ENCODE peak calls at places on chromosomes 12 and 14, in four cellular contexts. One of them, this sample, is unnamed.
A peak's percentile ranks its signal among the peaks of the same experiment; 100 is the strongest.

GRCh38 chr14:78705989-78706388 is 535.8 kb downstream of the NRXN3 start:
- DNase-seq in IMR-90: no peak
- DNase-seq in tibial nerve: no peak
- DNase-seq in stomach: no peak
- DNase-seq in this sample: no peak

GRCh38 chr12:48002179-48002601 is 2.1 kb downstream of the COL2A1 start:
- DNase-seq in IMR-90: no peak
- DNase-seq in tibial nerve: no peak
- DNase-seq in stomach: no peak
- DNase-seq in this sample: no peak

GRCh38 chr12:71556881-71557280 is 106.8 kb downstream of the ZFC3H1 start:
- DNase-seq in IMR-90: peak; percentile 94
- DNase-seq in tibial nerve: no peak
- DNase-seq in stomach: no peak
- DNase-seq in this sample: no peak

GRCh38 chr12:53380797-53381738 is 1.1 kb downstream of the SP1 start:
- DNase-seq in IMR-90: peak; percentile 57
- DNase-seq in tibial nerve: no peak
- DNase-seq in stomach: no peak
- DNase-seq in this sample: no peak

GRCh38 chr12:76653342-76653741 is 93.8 kb upstream of the OSBPL8 start:
- DNase-seq in IMR-90: no peak
- DNase-seq in tibial nerve: no peak
- DNase-seq in stomach: no peak
- DNase-seq in this sample: no peak

GRCh38 chr14:24136684-24137528 is 912 bp downstream of the PSME1 start:
- DNase-seq in IMR-90: no peak
- DNase-seq in tibial nerve: no peak
- DNase-seq in stomach: no peak
- DNase-seq in this sample: no peak

GRCh38 chr14:72739446-72740405 is 154.2 kb downstream of the DPF3 start:
- DNase-seq in IMR-90: no peak
- DNase-seq in tibial nerve: no peak
- DNase-seq in stomach: peak; percentile 9
- DNase-seq in this sample: no peak

GRCh38 chr12:9049520-9050133 is 60.3 kb downstream of the KLRG1 start:
- DNase-seq in IMR-90: peak; percentile 52
- DNase-seq in tibial nerve: no peak
- DNase-seq in stomach: no peak
- DNase-seq in this sample: peak; percentile 16

GRCh38 chr12:124755801-124756148 is 107.9 kb downstream of the SCARB1 start:
- DNase-seq in IMR-90: no peak
- DNase-seq in tibial nerve: no peak
- DNase-seq in stomach: no peak
- DNase-seq in this sample: no peak

GRCh38 chr14:31937730-31938346 is 139.3 kb upstream of the ARHGAP5 start:
- DNase-seq in IMR-90: peak; percentile 86
- DNase-seq in tibial nerve: no peak
- DNase-seq in stomach: peak; percentile 59
- DNase-seq in this sample: peak; percentile 44

GRCh38 chr14:24325963-24326362 is 8.9 kb downstream of the ADCY4 start:
- DNase-seq in IMR-90: no peak
- DNase-seq in tibial nerve: no peak
- DNase-seq in stomach: no peak
- DNase-seq in this sample: no peak

GRCh38 chr12:39919790-39920189 is 186.1 kb downstream of the SLC2A13 start:
- DNase-seq in IMR-90: no peak
- DNase-seq in tibial nerve: no peak
- DNase-seq in stomach: no peak
- DNase-seq in this sample: no peak

GRCh38 chr14:91424813-91425719 is 7.4 kb upstream of the CCDC88C start:
- DNase-seq in IMR-90: no peak
- DNase-seq in tibial nerve: no peak
- DNase-seq in stomach: peak; percentile 53
- DNase-seq in this sample: no peak

GRCh38 chr12:92002195-92002649 is 143.4 kb downstream of the BTG1 start:
- DNase-seq in IMR-90: peak; percentile 34
- DNase-seq in tibial nerve: no peak
- DNase-seq in stomach: no peak
- DNase-seq in this sample: peak; percentile 15

GRCh38 chr12:67344979-67345710 is 76.0 kb downstream of the CAND1 start:
- DNase-seq in IMR-90: no peak
- DNase-seq in tibial nerve: no peak
- DNase-seq in stomach: no peak
- DNase-seq in this sample: no peak

GRCh38 chr14:72104011-72104613 is 171.9 kb downstream of the RGS6 start:
- DNase-seq in IMR-90: no peak
- DNase-seq in tibial nerve: no peak
- DNase-seq in stomach: no peak
- DNase-seq in this sample: peak; percentile 64

GRCh38 chr12:26939192-26939832 is 1.0 kb downstream of the FGFR1OP2 start:
- DNase-seq in IMR-90: peak; percentile 31
- DNase-seq in tibial nerve: no peak
- DNase-seq in stomach: no peak
- DNase-seq in this sample: no peak

GRCh38 chr12:32377344-32378000 is 21.9 kb upstream of the FGD4 start:
- DNase-seq in IMR-90: no peak
- DNase-seq in tibial nerve: no peak
- DNase-seq in stomach: no peak
- DNase-seq in this sample: no peak

GRCh38 chr12:1448321-1448720 is 146.1 kb downstream of the FBXL14 start:
- DNase-seq in IMR-90: peak; percentile 57
- DNase-seq in tibial nerve: no peak
- DNase-seq in stomach: no peak
- DNase-seq in this sample: no peak

GRCh38 chr12:27843714-27844245 is 63.7 kb upstream of the MANSC4 start:
- DNase-seq in IMR-90: peak; percentile 84
- DNase-seq in tibial nerve: no peak
- DNase-seq in stomach: no peak
- DNase-seq in this sample: no peak

GRCh38 chr12:14514946-14515345 is 52.7 kb downstream of the PLBD1 start:
- DNase-seq in IMR-90: no peak
- DNase-seq in tibial nerve: no peak
- DNase-seq in stomach: no peak
- DNase-seq in this sample: no peak

GRCh38 chr14:100110801-100111200 is 45.6 kb downstream of the EVL start:
- DNase-seq in IMR-90: no peak
- DNase-seq in tibial nerve: no peak
- DNase-seq in stomach: no peak
- DNase-seq in this sample: no peak

GRCh38 chr14:75229923-75230792 is 48.5 kb upstream of the FOS start:
- DNase-seq in IMR-90: peak; percentile 34
- DNase-seq in tibial nerve: no peak
- DNase-seq in stomach: peak; percentile 74
- DNase-seq in this sample: peak; percentile 64

GRCh38 chr14:91173867-91174266 is 60.0 kb downstream of the DGLUCY start:
- DNase-seq in IMR-90: no peak
- DNase-seq in tibial nerve: no peak
- DNase-seq in stomach: no peak
- DNase-seq in this sample: no peak

GRCh38 chr12:125690841-125691240 is 625.6 kb downstream of the AACS start:
- DNase-seq in IMR-90: no peak
- DNase-seq in tibial nerve: no peak
- DNase-seq in stomach: no peak
- DNase-seq in this sample: no peak

GRCh38 chr12:11228268-11228879 is 41.1 kb downstream of the PRB3 start:
- DNase-seq in IMR-90: peak; percentile 30
- DNase-seq in tibial nerve: no peak
- DNase-seq in stomach: peak; percentile 35
- DNase-seq in this sample: peak; percentile 20

GRCh38 chr12:95102916-95103671 is 29.7 kb upstream of the NR2C1 start:
- DNase-seq in IMR-90: peak; percentile 94
- DNase-seq in tibial nerve: no peak
- DNase-seq in stomach: no peak
- DNase-seq in this sample: no peak

GRCh38 chr14:65462411-65462810 is 49.9 kb downstream of the FUT8 start:
- DNase-seq in IMR-90: peak; percentile 60
- DNase-seq in tibial nerve: no peak
- DNase-seq in stomach: no peak
- DNase-seq in this sample: no peak

GRCh38 chr14:36952702-36953101 is 219.7 kb downstream of the SLC25A21 start:
- DNase-seq in IMR-90: peak; percentile 53
- DNase-seq in tibial nerve: no peak
- DNase-seq in stomach: no peak
- DNase-seq in this sample: no peak

GRCh38 chr12:25121916-25122315 is 73.0 kb downstream of the DNAI7 start:
- DNase-seq in IMR-90: peak; percentile 55
- DNase-seq in tibial nerve: no peak
- DNase-seq in stomach: no peak
- DNase-seq in this sample: no peak

GRCh38 chr12:47286676-47287075 is 206.9 kb upstream of the AMIGO2 start:
- DNase-seq in IMR-90: no peak
- DNase-seq in tibial nerve: no peak
- DNase-seq in stomach: no peak
- DNase-seq in this sample: no peak

GRCh38 chr12:104735801-104736200 is 222.3 kb downstream of the SLC41A2 start:
- DNase-seq in IMR-90: no peak
- DNase-seq in tibial nerve: no peak
- DNase-seq in stomach: no peak
- DNase-seq in this sample: no peak

GRCh38 chr14:90483551-90483950 is 86.7 kb downstream of the CALM1 start:
- DNase-seq in IMR-90: no peak
- DNase-seq in tibial nerve: no peak
- DNase-seq in stomach: peak; percentile 67
- DNase-seq in this sample: peak; percentile 67

GRCh38 chr12:131132118-131132892 is 178.6 kb downstream of the ADGRD1 start:
- DNase-seq in IMR-90: peak; percentile 1
- DNase-seq in tibial nerve: peak; percentile 62
- DNase-seq in stomach: peak; percentile 64
- DNase-seq in this sample: peak; percentile 59

GRCh38 chr12:65419284-65420072 is 141.0 kb downstream of the MSRB3 start:
- DNase-seq in IMR-90: no peak
- DNase-seq in tibial nerve: no peak
- DNase-seq in stomach: no peak
- DNase-seq in this sample: no peak

GRCh38 chr12:16110596-16110995 is 166.9 kb downstream of the SLC15A5 start:
- DNase-seq in IMR-90: no peak
- DNase-seq in tibial nerve: no peak
- DNase-seq in stomach: no peak
- DNase-seq in this sample: no peak

GRCh38 chr12:128178971-128179370 is 88.0 kb upstream of the TMEM132C start:
- DNase-seq in IMR-90: no peak
- DNase-seq in tibial nerve: no peak
- DNase-seq in stomach: no peak
- DNase-seq in this sample: no peak

GRCh38 chr14:60091550-60092511 is at the start of gene PCNX4:
- DNase-seq in IMR-90: peak; percentile 98
- DNase-seq in tibial nerve: peak; percentile 96
- DNase-seq in stomach: peak; percentile 97
- DNase-seq in this sample: peak; percentile 96
- TF ChIP-seq POLR2A in IMR-90: peak; percentile 96
- TF ChIP-seq POLR2A in tibial nerve: peak; percentile 91
- TF ChIP-seq POLR2A in stomach: peak; percentile 93
- TF ChIP-seq POLR2A in this sample: peak; percentile 97

GRCh38 chr14:105486333-105486973 is at the start of gene CRIP1:
- DNase-seq in IMR-90: no peak
- DNase-seq in tibial nerve: no peak
- DNase-seq in stomach: no peak
- DNase-seq in this sample: no peak
- H3K4me1 ChIP-seq in IMR-90: peaks cover 8% of the 10 kb centered on the region
- H3K4me1 ChIP-seq in tibial nerve: peaks cover 91% of the 10 kb centered on the region
- H3K4me1 ChIP-seq in stomach: peaks cover 90% of the 10 kb centered on the region
- H3K4me1 ChIP-seq in this sample: peaks cover 74% of the 10 kb centered on the region

DNA sequence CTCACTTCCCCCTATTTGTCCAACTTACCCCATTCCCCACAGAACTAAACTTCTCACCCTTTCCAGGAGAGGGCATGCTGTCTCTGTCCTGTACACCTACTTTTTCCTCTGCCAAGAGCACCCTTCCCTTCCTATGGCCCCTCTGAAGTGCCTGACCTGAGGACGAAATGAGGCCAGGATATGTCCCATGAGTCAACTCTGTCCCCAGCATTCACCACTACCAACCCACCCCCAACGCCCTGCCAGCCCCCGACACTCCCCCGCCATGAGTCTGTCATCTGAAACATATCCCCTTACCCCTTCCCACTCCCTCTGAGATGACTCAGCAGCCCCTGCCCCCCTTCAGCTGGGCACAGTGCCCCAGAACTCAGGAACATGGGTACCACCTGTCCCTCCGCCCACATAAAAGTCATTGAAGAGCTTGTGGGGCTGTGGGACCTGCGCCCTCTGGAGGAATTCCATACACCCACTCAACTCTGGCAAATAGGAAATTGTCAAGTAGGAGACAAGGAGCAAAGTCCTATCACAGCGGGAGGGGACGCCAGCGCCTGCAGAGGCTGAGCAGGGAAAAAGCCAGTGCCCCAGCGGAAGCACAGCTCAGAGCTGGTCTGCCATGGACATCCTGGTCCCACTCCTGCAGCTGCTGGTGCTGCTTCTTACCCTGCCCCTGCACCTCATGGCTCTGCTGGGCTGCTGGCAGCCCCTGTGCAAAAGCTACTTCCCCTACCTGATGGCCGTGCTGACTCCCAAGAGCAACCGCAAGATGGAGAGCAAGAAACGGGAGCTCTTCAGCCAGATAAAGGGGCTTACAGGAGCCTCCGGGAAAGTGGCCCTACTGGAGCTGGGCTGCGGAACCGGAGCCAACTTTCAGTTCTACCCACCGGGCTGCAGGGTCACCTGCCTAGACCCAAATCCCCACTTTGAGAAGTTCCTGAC is 26.3 kb downstream of the ITGA7 start:
- DNase-seq in IMR-90: peak; percentile 51
- DNase-seq in tibial nerve: no peak
- DNase-seq in stomach: peak; percentile 71
- DNase-seq in this sample: peak; percentile 82
- TF ChIP-seq POLR2A in IMR-90: no peak
- TF ChIP-seq POLR2A in tibial nerve: no peak
- TF ChIP-seq POLR2A in stomach: no peak
- TF ChIP-seq POLR2A in this sample: peak; percentile 53

GRCh38 chr12:107377596-107378385 is 284.4 kb upstream of the CRY1 start:
- DNase-seq in IMR-90: no peak
- DNase-seq in tibial nerve: no peak
- DNase-seq in stomach: no peak
- DNase-seq in this sample: no peak

GRCh38 chr12:107375231-107375630 is 281.9 kb upstream of the CRY1 start:
- DNase-seq in IMR-90: no peak
- DNase-seq in tibial nerve: no peak
- DNase-seq in stomach: no peak
- DNase-seq in this sample: no peak

GRCh38 chr12:107372229-107372658 is 278.9 kb upstream of the CRY1 start:
- DNase-seq in IMR-90: peak; percentile 27
- DNase-seq in tibial nerve: no peak
- DNase-seq in stomach: no peak
- DNase-seq in this sample: no peak

GRCh38 chr12:107373238-107373809 is 280.0 kb upstream of the CRY1 start:
- DNase-seq in IMR-90: no peak
- DNase-seq in tibial nerve: no peak
- DNase-seq in stomach: no peak
- DNase-seq in this sample: no peak

DNA sequence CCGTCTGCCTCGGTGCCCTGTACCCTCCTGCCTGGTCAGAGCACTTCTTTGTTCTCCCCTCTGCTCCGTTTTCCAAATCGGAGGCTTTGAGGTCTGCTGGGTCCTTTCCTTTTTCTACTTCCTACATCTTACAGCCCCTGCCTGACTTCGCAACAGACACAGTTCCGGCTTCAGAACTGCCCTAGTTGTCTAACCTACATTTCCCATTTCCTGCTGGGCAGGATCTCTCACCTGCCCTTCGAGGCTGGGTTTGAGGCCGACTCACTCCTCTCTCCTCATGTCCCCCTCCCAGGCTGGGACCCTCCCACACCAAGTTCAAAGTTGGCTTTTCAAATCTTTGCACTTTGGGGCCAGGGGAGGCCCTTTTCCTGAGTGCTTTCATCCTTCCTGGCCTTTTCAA is 280.8 kb upstream of the CRY1 start:
- DNase-seq in IMR-90: no peak
- DNase-seq in tibial nerve: no peak
- DNase-seq in stomach: no peak
- DNase-seq in this sample: no peak
- H3K4me1 ChIP-seq in IMR-90: no peaks in the 10 kb centered on the region
- H3K4me1 ChIP-seq in tibial nerve: no peaks in the 10 kb centered on the region
- H3K4me1 ChIP-seq in stomach: no peaks in the 10 kb centered on the region
- H3K4me1 ChIP-seq in this sample: no peaks in the 10 kb centered on the region

This sample was measured in body of pancreas.